ENCODE peak calls at places on chromosomes 5 and 9, in eight cellular contexts. I is activated T-helper 1 cell treated with Interleukin-2 at 50 U/mL for 16 hours, Z is cardiac fibroblast, L is RPMI8226, R is mesothelial cell of epicardium, X is amniotic stem cell, A is SK-N-SH, M is colonic mucosa. Q is an unnamed sample.

GRCh38 chr9:17793713-17794622 is 215.1 kb downstream of the SH3GL2 start:
- DNase-seq in A (no peak), I (no peak), R (no peak), L (peak; percentile 57), X (peak; percentile 2), Z (peak; percentile 19), M (no peak), Q (no peak)

GRCh38 chr9:133821606-133822438 is 83.7 kb upstream of the SARDH start:
- DNase-seq in A (no peak), I (no peak), R (no peak), M (no peak), Z (no peak), L (no peak), X (no peak), Q (no peak)

GRCh38 chr5:174327317-174327864 is 281.9 kb downstream of the NSG2 start:
- DNase-seq in L (peak; percentile 84), Z (peak; percentile 86), M (peak; percentile 46), I (peak; percentile 7), A (peak; percentile 77), R (peak; percentile 85), X (peak; percentile 53), Q (no peak)

GRCh38 chr9:556675-557074 is 284.8 kb upstream of the DMRT1 start:
- DNase-seq in A (no peak), Z (no peak), R (no peak), I (no peak), X (no peak), L (no peak), M (no peak), Q (no peak)

GRCh38 chr9:28956111-28956880 is 1383.0 kb upstream of the C9orf72 start:
- DNase-seq in L (no peak), A (no peak), R (no peak), Z (no peak), I (no peak), X (no peak), M (no peak), Q (no peak)

GRCh38 chr5:179313849-179314521 is 31.3 kb downstream of the ADAMTS2 start:
- DNase-seq in M (peak; percentile 63), A (peak; percentile 92), Z (peak; percentile 96), R (peak; percentile 52), I (no peak), L (peak; percentile 85), X (peak; percentile 28), Q (peak; percentile 60)

GRCh38 chr9:136942881-136943230 is 1.7 kb downstream of the FBXW5 start:
- DNase-seq in I (no peak), L (no peak), Z (no peak), M (no peak), X (no peak), A (no peak), R (no peak), Q (peak; percentile 58)

GRCh38 chr5:154737667-154738320 is 17.4 kb upstream of the LARP1 start:
- DNase-seq in A (no peak), I (no peak), Z (no peak), L (no peak), X (no peak), M (no peak), R (no peak), Q (no peak)

GRCh38 chr5:154676508-154676907 is 78.7 kb upstream of the LARP1 start:
- DNase-seq in A (no peak), R (no peak), X (no peak), Z (no peak), M (no peak), L (no peak), I (no peak), Q (no peak)

GRCh38 chr5:3278643-3279042 is 317.0 kb upstream of the IRX1 start:
- DNase-seq in Z (no peak), L (no peak), I (no peak), R (no peak), A (no peak), M (no peak), X (no peak), Q (no peak)

GRCh38 chr9:30411571-30411970 is 1972.9 kb upstream of the ACO1 start:
- DNase-seq in M (no peak), A (no peak), Z (no peak), I (no peak), R (no peak), X (no peak), L (no peak), Q (no peak)

GRCh38 chr5:172868924-172869565 is 35.0 kb downstream of the ERGIC1 start:
- DNase-seq in I (no peak), L (no peak), X (peak; percentile 84), Z (peak; percentile 93), M (no peak), A (peak; percentile 39), R (no peak), Q (no peak)

GRCh38 chr9:137316012-137316981 is 14.2 kb upstream of the NRARP start:
- DNase-seq in X (no peak), L (peak; percentile 63), I (no peak), Z (peak; percentile 46), M (peak; percentile 69), R (peak; percentile 65), A (peak; percentile 94), Q (no peak)

GRCh38 chr5:151257731-151258715 is 5.0 kb downstream of the GM2A start:
- DNase-seq in A (no peak), Z (no peak), X (no peak), L (no peak), M (no peak), R (no peak), I (no peak), Q (peak; percentile 86)

GRCh38 chr5:177554474-177555111 is at the start of gene FAM193B:
- DNase-seq in R (peak; percentile 93), L (peak; percentile 95), M (peak; percentile 97), A (peak; percentile 99), I (peak; percentile 93), X (peak; percentile 86), Z (peak; percentile 92), Q (peak; percentile 95)

GRCh38 chr9:112174965-112175795 is at the start of gene SUSD1:
- DNase-seq in I (no peak), L (peak; percentile 16), A (peak; percentile 88), Z (no peak), X (no peak), R (peak; percentile 63), M (peak; percentile 56), Q (no peak)

GRCh38 chr9:26723486-26723885 is 169.1 kb downstream of the CAAP1 start:
- DNase-seq in Z (peak; percentile 17), I (no peak), X (no peak), L (peak; percentile 46), M (peak; percentile 61), A (no peak), R (peak; percentile 41), Q (peak; percentile 34)